ENCODE peak calls at places on chromosomes 12 and 14, in eight cellular contexts. Z, J, W, A, K, G, T and O are unnamed samples.
A peak's percentile ranks its signal among the peaks of the same experiment; 100 is the strongest.

GRCh38 chr14:20610002-20610765 is 19.0 kb upstream of the RNASE12 start:
- DNase-seq in T (peak; percentile 79), J (peak; percentile 72), W (peak; percentile 85), A (peak; percentile 86), G (peak; percentile 88), Z (peak; percentile 79), K (peak; percentile 85), O (peak; percentile 48)

GRCh38 chr14:73998736-73999135 is 20.4 kb downstream of the ENTPD5 start:
- DNase-seq in T (no peak), G (no peak), J (no peak), Z (no peak), K (no peak), W (no peak), A (no peak), O (no peak)

GRCh38 chr14:34522496-34522895 is 17.0 kb downstream of the EAPP start:
- DNase-seq in J (no peak), A (no peak), Z (no peak), G (no peak), T (no peak), W (no peak), K (no peak), O (no peak)

GRCh38 chr14:102772781-102773570 is 4.3 kb upstream of the TRAF3 start:
- DNase-seq in K (no peak), W (peak; percentile 17), J (no peak), T (no peak), A (no peak), Z (no peak), G (no peak), O (no peak)

GRCh38 chr14:59199205-59199604 is 10.7 kb downstream of the DAAM1 start:
- DNase-seq in W (peak; percentile 13), G (no peak), A (no peak), T (no peak), Z (no peak), K (no peak), J (no peak), O (no peak)

GRCh38 chr14:74572829-74573360 is 39.1 kb downstream of the LTBP2 start:
- DNase-seq in W (no peak), T (peak; percentile 84), K (no peak), G (no peak), J (no peak), Z (no peak), A (no peak), O (no peak)

GRCh38 chr12:66467932-66468331 is 165.6 kb downstream of the HELB start:
- DNase-seq in K (no peak), A (no peak), G (no peak), W (peak; percentile 10), J (no peak), T (peak; percentile 6), Z (no peak), O (no peak)

GRCh38 chr12:42421844-42422779 is 96.1 kb downstream of the PPHLN1 start:
- DNase-seq in K (no peak), Z (no peak), T (peak; percentile 6), A (no peak), J (no peak), G (no peak), W (peak; percentile 71), O (peak; percentile 16)

GRCh38 chr12:27619308-27619707 is 76.9 kb upstream of the REP15 start:
- DNase-seq in K (peak; percentile 53), W (peak; percentile 10), G (no peak), J (peak; percentile 95), T (peak; percentile 87), A (no peak), Z (no peak), O (peak; percentile 8)

GRCh38 chr14:77722301-77722700 is 14.4 kb downstream of the SLIRP start:
- DNase-seq in T (no peak), Z (no peak), K (no peak), A (no peak), W (no peak), G (no peak), J (no peak), O (no peak)

DNA sequence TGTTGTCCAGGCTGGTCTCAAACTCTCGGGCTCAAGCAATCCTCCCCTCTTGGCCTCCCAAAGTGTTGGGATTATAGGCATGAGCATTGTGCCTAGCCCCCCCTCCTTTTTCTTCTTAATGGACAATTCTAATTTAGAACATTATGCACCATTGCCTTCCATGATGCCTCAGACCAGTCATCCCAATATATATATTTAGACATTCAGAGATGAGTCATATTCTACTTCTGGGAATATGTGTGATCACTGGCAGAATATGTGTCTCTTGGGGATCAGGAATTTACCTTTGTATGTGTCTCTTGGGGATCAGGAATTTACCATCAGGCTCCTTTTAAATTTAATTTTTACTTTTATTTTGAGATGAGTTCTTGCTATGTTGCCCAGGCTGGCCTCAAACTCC is 7.5 kb upstream of the CCDC177 start:
- DNase-seq in W (no peak), A (no peak), Z (no peak), K (no peak), T (no peak), J (no peak), G (no peak), O (peak; percentile 7)
- H3K27ac ChIP-seq in W (no peak overlapping the region), A (no peak overlapping the region), Z (no peak overlapping the region), K (no peak overlapping the region), T (no peak overlapping the region), J (no peak overlapping the region), G (no peak overlapping the region), O (no peak overlapping the region)

DNA sequence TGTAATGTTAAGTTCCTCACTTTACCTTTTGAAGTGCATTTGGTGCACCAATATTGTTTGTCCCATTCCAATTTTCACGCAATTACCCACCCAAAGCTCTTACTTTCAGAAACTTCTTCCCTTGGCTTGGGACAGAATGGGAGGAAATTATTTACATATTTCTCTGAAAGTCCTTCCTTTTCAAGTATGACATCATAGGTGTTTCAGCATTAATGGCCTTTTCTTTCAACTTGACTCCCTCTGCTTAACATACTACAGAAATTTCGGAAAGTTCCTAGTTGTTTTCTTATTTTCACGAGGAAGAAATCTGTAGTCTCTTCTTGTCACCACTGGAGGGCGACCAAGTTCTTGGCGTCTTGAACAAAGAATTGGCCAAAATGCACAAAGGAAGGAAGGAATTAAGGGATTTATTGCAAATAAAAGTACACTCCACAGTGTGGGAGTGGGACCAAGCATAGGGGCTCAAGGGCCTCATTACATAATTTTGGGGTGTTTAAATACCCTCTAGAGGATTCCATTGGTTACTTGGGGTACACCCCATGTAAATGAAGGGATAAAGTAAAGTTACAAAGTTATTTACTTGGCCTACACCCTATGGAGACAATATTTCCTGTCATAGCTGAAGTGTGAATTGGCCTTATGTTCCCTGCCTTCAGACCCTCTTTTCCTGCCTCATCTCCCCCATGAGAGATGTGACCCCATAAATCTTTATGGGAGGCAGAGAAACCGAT is 70.5 kb downstream of the RPL10L start:
- DNase-seq in W (peak; percentile 25), A (no peak), T (peak; percentile 6), G (no peak), Z (no peak), J (no peak), K (no peak), O (no peak)
- TF ChIP-seq CTCF in W (peak; percentile 28), A (peak; percentile 55), T (peak; percentile 46), G (peak; percentile 30), Z (no peak), J (peak; percentile 67), K (peak; percentile 57), O (no peak)

GRCh38 chr12:3366451-3367155 is 124.4 kb upstream of the PRMT8 start:
- DNase-seq in G (peak; percentile 54), Z (no peak), T (no peak), A (no peak), W (no peak), J (no peak), K (no peak), O (no peak)
- H3K4me3 ChIP-seq in G (no peak overlapping the region), Z (peak overlapping the region; percentile 59), T (peak overlapping the region; percentile 71), A (no peak overlapping the region), W (no peak overlapping the region), J (no peak overlapping the region), K (peak overlapping the region; percentile 48), O (no peak overlapping the region)

DNA sequence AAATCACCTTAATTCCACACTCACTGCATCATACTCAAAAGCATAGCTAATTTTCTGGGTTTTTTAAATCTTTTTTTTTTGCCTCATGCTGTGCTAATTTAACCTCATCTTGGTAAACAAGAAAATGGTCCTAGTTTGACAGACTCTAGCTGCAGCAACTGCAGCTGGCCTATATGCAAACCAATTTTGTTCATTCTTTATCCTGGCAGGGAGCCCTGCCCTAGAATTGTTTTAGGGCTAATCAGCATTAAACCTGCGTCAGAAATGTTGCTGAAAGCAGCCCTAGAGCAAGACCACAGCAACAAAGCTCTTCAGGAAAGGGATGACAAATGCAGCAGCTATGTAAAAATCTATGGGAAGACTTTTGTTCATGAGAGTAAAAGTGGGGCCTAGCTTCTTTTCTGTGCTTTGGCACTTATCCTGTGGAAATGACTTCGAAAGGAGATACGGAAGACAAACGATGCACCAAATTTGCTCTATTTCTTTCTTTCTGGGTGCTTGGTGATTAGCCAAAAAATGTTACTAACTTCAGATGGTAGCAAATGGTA is 72.2 kb downstream of the DENND5B start:
- DNase-seq in T (peak; percentile 97), G (peak; percentile 12), W (no peak), A (no peak), J (peak; percentile 95), Z (no peak), K (peak; percentile 79), O (peak; percentile 99)
- H3K27ac ChIP-seq in T (peak overlapping the region; percentile 98), G (no peak overlapping the region), W (no peak overlapping the region), A (no peak overlapping the region), J (peak overlapping the region; percentile 60), Z (peak overlapping the region; percentile 9), K (peak overlapping the region; percentile 90), O (peak overlapping the region; percentile 94)

GRCh38 chr14:76695263-76695920 is 65.9 kb upstream of the VASH1 start:
- DNase-seq in K (no peak), W (no peak), T (no peak), A (no peak), J (no peak), Z (no peak), G (no peak), O (no peak)
- TF ChIP-seq CTCF in K (no peak), W (no peak), T (no peak), A (no peak), J (no peak), Z (no peak), G (no peak), O (no peak)

GRCh38 chr12:48000878-48001321 is 3.4 kb downstream of the COL2A1 start:
- DNase-seq in W (peak; percentile 16), T (peak; percentile 92), K (peak; percentile 60), G (no peak), J (no peak), A (no peak), Z (no peak), O (no peak)

GRCh38 chr12:48001426-48002178 is 2.7 kb downstream of the COL2A1 start:
- DNase-seq in J (no peak), K (peak; percentile 75), A (no peak), Z (peak; percentile 60), G (peak; percentile 34), W (peak; percentile 14), T (peak; percentile 64), O (no peak)

GRCh38 chr12:48003226-48004038 is 844 bp downstream of the COL2A1 start:
- DNase-seq in J (no peak), Z (no peak), G (no peak), A (no peak), K (peak; percentile 13), T (peak; percentile 2), W (peak; percentile 11), O (no peak)

GRCh38 chr12:48002773-48003218 is 1.5 kb downstream of the COL2A1 start:
- DNase-seq in A (no peak), T (peak; percentile 6), W (no peak), G (peak; percentile 29), K (no peak), J (no peak), Z (no peak), O (no peak)

GRCh38 chr12:48002179-48002601 is 2.1 kb downstream of the COL2A1 start:
- DNase-seq in W (no peak), K (peak; percentile 17), T (peak; percentile 12), G (no peak), Z (no peak), J (no peak), A (no peak), O (no peak)
- H3K4me3 ChIP-seq in W (no peak overlapping the region), K (peak overlapping the region; percentile 46), T (peak overlapping the region; percentile 74), G (no peak overlapping the region), Z (peak overlapping the region; percentile 70), J (peak overlapping the region; percentile 78), A (peak overlapping the region; percentile 44), O (peak overlapping the region; percentile 58)